ENCODE peak calls at places on chromosome 1, in six cellular contexts. G is endodermal cell, A is body of pancreas, N is fibroblast of pulmonary artery, R is cardiac fibroblast, E is HCT116. S is an unnamed sample.

GRCh38 chr1:172993640-172994039 is 57.1 kb downstream of the TNFSF18 start:
- DNase-seq in G (no peak), E (no peak), R (peak), N (peak), A (no peak), S (no peak)

GRCh38 chr1:3552751-3553150 is 58.6 kb downstream of the MEGF6 start:
- DNase-seq in R (no peak), E (no peak), N (no peak), A (no peak), G (no peak), S (no peak)

GRCh38 chr1:34928865-34929496 is 469 bp downstream of the DLGAP3 start:
- DNase-seq in G (peak), A (peak), R (no peak), E (no peak), N (no peak), S (no peak)

GRCh38 chr1:242219298-242219901 is 220.5 kb upstream of the MAP1LC3C start:
- DNase-seq in N (no peak), E (no peak), A (no peak), G (no peak), R (no peak), S (no peak)

GRCh38 chr1:53291574-53291973 is 36.3 kb downstream of the LRP8 start:
- DNase-seq in N (no peak), E (no peak), G (no peak), A (no peak), R (peak), S (no peak)

GRCh38 chr1:10152709-10153284 is 57.6 kb upstream of the KIF1B start:
- DNase-seq in R (peak), A (peak), N (peak), G (peak), E (peak), S (peak)

GRCh38 chr1:47180603-47181094 is 9.2 kb downstream of the PDZK1IP1 start:
- DNase-seq in N (peak), R (no peak), A (peak), G (no peak), E (no peak), S (no peak)

GRCh38 chr1:7745783-7746182 is 25.3 kb upstream of the VAMP3 start:
- DNase-seq in N (no peak), A (peak), R (no peak), E (no peak), G (no peak), S (no peak)

GRCh38 chr1:204544321-204544720 is 28.1 kb downstream of the MDM4 start:
- DNase-seq in E (no peak), R (peak), G (no peak), N (peak), A (no peak), S (no peak)

GRCh38 chr1:113399063-113399583 is 8.8 kb downstream of the MAGI3 start:
- DNase-seq in R (no peak), E (no peak), G (no peak), A (no peak), N (no peak), S (no peak)

GRCh38 chr1:50603274-50604271 is 180.3 kb upstream of the DMRTA2 start:
- DNase-seq in R (peak), G (no peak), E (peak), A (no peak), N (peak), S (no peak)

GRCh38 chr1:217018648-217019047 is 295.4 kb upstream of the ESRRG start:
- DNase-seq in R (no peak), A (no peak), G (no peak), E (no peak), N (no peak), S (no peak)

GRCh38 chr1:238672262-238672661 is 714.1 kb upstream of the CHRM3 start:
- DNase-seq in G (peak), N (no peak), E (no peak), A (no peak), R (no peak), S (peak)

GRCh38 chr1:201713093-201713810 is 115.7 kb upstream of the IPO9 start:
- DNase-seq in N (peak), R (peak), E (peak), A (peak), G (peak), S (no peak)

GRCh38 chr1:9573723-9574122 is 15.0 kb upstream of the TMEM201 start:
- DNase-seq in A (no peak), G (peak), R (peak), E (no peak), N (peak), S (no peak)

GRCh38 chr1:94072840-94073516 is 48.0 kb downstream of the ABCA4 start:
- DNase-seq in G (no peak), E (no peak), A (no peak), N (no peak), R (no peak), S (no peak)

GRCh38 chr1:96978431-96978830 is 256.8 kb downstream of the PTBP2 start:
- DNase-seq in A (no peak), G (no peak), E (no peak), R (no peak), N (no peak), S (no peak)

GRCh38 chr1:229058111-229058551 is 212.8 kb upstream of the RAB4A start:
- DNase-seq in G (no peak), N (no peak), E (no peak), A (peak), R (no peak), S (no peak)

GRCh38 chr1:192952646-192953045 is 106.5 kb downstream of the UCHL5 start:
- DNase-seq in G (no peak), N (peak), A (no peak), E (no peak), R (peak), S (no peak)

GRCh38 chr1:28815533-28815932 is 3.6 kb downstream of the OPRD1 start:
- DNase-seq in E (no peak), A (no peak), N (no peak), G (no peak), R (no peak), S (peak)

GRCh38 chr1:212514056-212514614 is 81.4 kb downstream of the NENF start:
- DNase-seq in G (peak), R (peak), A (peak), N (peak), E (peak), S (no peak)

GRCh38 chr1:29855761-29856160 is 619.4 kb downstream of the PTPRU start:
- DNase-seq in N (no peak), E (no peak), R (no peak), G (no peak), A (no peak), S (no peak)

GRCh38 chr1:9848022-9848421 is 24.3 kb upstream of the CLSTN1 start:
- DNase-seq in E (no peak), A (no peak), G (no peak), N (no peak), R (no peak), S (peak)

GRCh38 chr1:174114788-174115448 is 44.4 kb upstream of the RABGAP1L start:
- DNase-seq in N (peak), A (peak), G (peak), R (peak), E (peak), S (peak)

GRCh38 chr1:22284906-22285544 is 142.1 kb upstream of the WNT4 start:
- DNase-seq in N (no peak), R (no peak), E (no peak), G (no peak), A (no peak), S (no peak)

GRCh38 chr1:87435484-87435883 is 106.8 kb downstream of the LMO4 start:
- DNase-seq in A (no peak), G (no peak), N (peak), R (peak), E (no peak), S (no peak)

GRCh38 chr1:116521186-116521585 is 49.6 kb downstream of the CD58 start:
- DNase-seq in N (peak), A (no peak), R (peak), E (no peak), G (no peak), S (no peak)

GRCh38 chr1:56967900-56968832 is 2.4 kb upstream of the C8B start:
- DNase-seq in N (peak), E (peak), G (peak), A (peak), R (peak), S (peak)

GRCh38 chr1:198374288-198374687 is 166.2 kb downstream of the ATP6V1G3 start:
- DNase-seq in A (no peak), R (no peak), G (no peak), E (no peak), N (no peak), S (no peak)

GRCh38 chr1:153919879-153920852 is 2.6 kb downstream of the GATAD2B start:
- DNase-seq in G (peak), A (no peak), R (peak), N (peak), E (no peak), S (no peak)
- TF ChIP-seq CTCF in G (peak), A (no peak), R (peak), N (peak), E (no peak), S (peak)

GRCh38 chr1:180192172-180192571 is 37.5 kb downstream of the QSOX1 start:
- DNase-seq in A (no peak), R (no peak), N (no peak), G (no peak), E (no peak), S (no peak)

GRCh38 chr1:180194546-180195207 is 35.4 kb upstream of the LHX4 start:
- DNase-seq in G (no peak), E (no peak), R (no peak), N (no peak), A (no peak), S (peak)

GRCh38 chr1:180194048-180194425 is 36.0 kb upstream of the LHX4 start:
- DNase-seq in G (no peak), E (no peak), N (no peak), R (no peak), A (no peak), S (no peak)

GRCh38 chr1:180195401-180195800 is 34.7 kb upstream of the LHX4 start:
- DNase-seq in R (no peak), G (no peak), E (no peak), N (no peak), A (no peak), S (no peak)

GRCh38 chr1:180193371-180194047 is 36.6 kb upstream of the LHX4 start:
- DNase-seq in G (no peak), N (no peak), R (no peak), A (no peak), E (no peak), S (peak)
- H3K4me3 ChIP-seq in G (no peak), N (no peak), R (no peak), A (no peak), E (no peak), S (no peak)

GRCh38 chr1:230415405-230416119 is 10.6 kb downstream of the PGBD5 start:
- DNase-seq in G (peak), E (no peak), A (no peak), R (no peak), N (no peak), S (no peak)
- TF ChIP-seq CTCF in G (no peak), E (no peak), A (no peak), R (no peak), N (no peak), S (no peak)

DNA sequence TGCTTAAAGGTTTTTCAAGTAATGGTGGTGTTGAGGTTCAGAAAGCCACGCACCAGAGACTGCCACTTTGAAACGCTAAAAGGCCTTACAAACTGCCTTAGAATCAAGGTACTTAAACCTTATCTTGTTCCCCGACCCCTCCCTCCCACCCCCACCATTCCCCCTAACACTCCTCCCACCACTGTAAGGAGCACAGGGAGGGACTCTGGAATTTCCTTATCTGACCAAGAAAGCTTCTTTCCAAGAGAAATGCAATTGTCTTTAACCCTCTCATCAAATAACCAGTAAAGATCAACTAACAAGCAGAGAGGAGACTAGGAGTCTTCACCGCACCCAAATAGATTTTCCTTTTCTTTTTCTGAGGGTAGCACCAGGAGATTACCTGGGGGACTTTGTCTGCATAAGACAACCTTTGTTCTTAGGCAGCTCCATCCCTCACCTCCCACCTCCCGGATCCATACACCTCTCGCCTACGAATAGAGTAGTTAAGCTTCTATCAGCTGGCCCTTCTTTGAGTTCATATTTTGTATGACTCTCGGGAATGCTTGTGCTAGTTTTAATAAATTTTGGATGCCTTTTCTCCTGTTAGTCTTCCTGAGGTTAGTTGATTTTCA is 137.7 kb upstream of the ADGRL2 start:
- DNase-seq in R (no peak), N (no peak), E (no peak), G (peak), A (no peak), S (no peak)
- H3K4me3 ChIP-seq in R (no peak), N (no peak), E (no peak), G (peak), A (no peak), S (no peak)

GRCh38 chr1:16163882-16164820 is 8.3 kb upstream of the EPHA2 start:
- DNase-seq in E (no peak), G (peak), A (peak), N (peak), R (peak), S (peak)

GRCh38 chr1:16158993-16159831 is 3.3 kb upstream of the EPHA2 start:
- DNase-seq in E (peak), N (no peak), G (no peak), R (no peak), A (no peak), S (no peak)

GRCh38 chr1:16161717-16162116 is 5.8 kb upstream of the EPHA2 start:
- DNase-seq in R (no peak), N (no peak), G (no peak), A (no peak), E (no peak), S (no peak)

GRCh38 chr1:16164821-16165364 is 9.0 kb upstream of the EPHA2 start:
- DNase-seq in E (no peak), G (peak), R (no peak), A (peak), N (no peak), S (no peak)

DNA sequence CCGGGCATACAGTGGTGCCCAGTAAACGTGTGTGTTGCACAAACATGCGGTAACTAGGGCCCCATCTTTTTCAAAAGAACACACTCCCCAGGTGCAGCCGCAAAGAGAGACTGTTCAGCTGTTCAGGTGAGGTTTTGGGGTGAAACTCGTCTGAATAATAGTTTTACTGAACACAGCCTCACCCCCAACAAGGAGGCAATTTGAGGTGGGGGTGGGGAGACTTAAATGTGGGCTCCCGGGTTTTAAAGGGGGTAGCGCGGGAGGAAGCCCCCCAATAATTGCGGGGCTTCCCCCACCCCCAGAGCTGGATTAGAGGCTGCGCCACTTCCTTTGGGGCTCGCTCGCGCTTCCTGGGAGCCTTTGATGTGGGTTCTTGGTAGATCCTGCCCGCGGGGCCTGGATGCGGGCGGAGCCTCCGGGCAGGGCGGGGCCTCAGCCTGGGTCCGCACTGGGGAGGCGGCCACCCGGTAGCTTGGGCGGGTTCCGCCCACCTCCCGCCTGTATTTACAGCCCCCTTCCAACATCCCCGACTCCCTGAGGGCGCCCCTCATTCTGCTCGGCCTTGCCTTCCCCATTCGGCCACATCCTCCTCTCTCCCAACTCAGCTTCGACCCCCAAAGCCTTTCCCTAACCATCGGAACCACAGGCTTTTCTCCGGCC is 6.4 kb upstream of the EPHA2 start:
- DNase-seq in R (no peak), A (no peak), G (peak), N (no peak), E (no peak), S (no peak)
- TF ChIP-seq CTCF in R (no peak), A (no peak), G (no peak), N (no peak), E (no peak), S (no peak)

GRCh38 chr1:230865062-230865817 is 3.1 kb downstream of the C1orf198 start:
- DNase-seq in E (no peak), N (no peak), A (no peak), R (no peak), G (no peak), S (no peak)

GRCh38 chr1:230866171-230866811 is 2.0 kb downstream of the C1orf198 start:
- DNase-seq in N (no peak), G (no peak), R (peak), A (peak), E (no peak), S (no peak)

GRCh38 chr1:230868736-230869385 is 540 bp upstream of the C1orf198 start:
- DNase-seq in G (no peak), A (peak), R (peak), E (peak), N (peak), S (peak)

GRCh38 chr1:230867903-230868735 is at the start of gene C1orf198:
- DNase-seq in A (peak), E (no peak), N (peak), R (peak), G (peak), S (peak)

GRCh38 chr1:230867119-230867902 is 1.0 kb downstream of the C1orf198 start:
- DNase-seq in G (no peak), R (peak), N (no peak), A (no peak), E (no peak), S (no peak)
- H3K4me3 ChIP-seq in G (peak), R (peak), N (peak), A (peak), E (peak), S (peak)

DNA sequence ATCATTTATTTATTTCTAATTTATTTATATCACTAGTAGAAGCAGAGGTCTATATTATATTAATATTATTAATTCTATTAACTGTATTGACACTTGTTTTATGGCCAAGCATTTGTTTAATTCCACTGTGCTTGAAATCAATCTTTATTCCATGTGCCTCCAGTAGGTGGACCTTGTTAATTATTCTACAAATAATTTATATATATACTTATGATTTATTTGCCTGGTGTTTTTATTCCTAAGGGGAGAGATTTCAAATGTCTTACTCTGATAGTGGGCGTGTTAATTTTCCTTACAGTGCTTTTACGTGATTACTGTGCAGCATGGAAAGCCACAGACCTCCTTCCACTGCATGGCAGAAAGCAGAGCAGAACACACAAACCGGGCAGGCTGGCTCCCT is 17.5 kb upstream of the OR6N2 start:
- DNase-seq in R (peak), A (no peak), E (no peak), N (no peak), G (no peak), S (no peak)
- TF ChIP-seq CTCF in R (no peak), A (no peak), E (no peak), N (peak), G (peak), S (no peak)

DNA sequence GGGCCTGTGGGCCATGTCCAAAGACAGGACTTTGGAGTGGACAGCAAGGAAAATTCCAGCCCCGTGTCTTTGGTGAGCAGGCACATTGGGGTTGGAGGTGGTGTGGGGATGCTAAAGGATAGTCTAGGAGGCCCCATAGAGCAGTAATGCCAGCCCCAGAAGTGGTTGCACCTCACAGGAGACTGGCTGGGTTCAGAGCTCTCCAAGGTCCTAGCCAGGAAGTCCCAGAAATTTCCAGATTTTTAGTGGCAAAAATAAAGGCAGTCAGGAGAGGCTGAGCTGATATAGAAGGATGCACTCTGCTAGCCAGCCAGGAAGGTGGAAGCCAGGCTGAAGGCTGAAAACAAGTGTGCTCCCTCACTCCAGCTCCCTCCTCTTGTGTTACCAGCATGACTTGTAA is 144.0 kb upstream of the KCND3 start:
- DNase-seq in G (peak), E (no peak), R (no peak), N (no peak), A (no peak), S (no peak)
- H3K4me3 ChIP-seq in G (no peak), E (no peak), R (no peak), N (no peak), A (no peak), S (no peak)